ENCODE peak calls at places on chromosomes 4 and X, in six cellular contexts. N, E, I, Z, F and Q are unnamed samples.

GRCh38 chr4:158588777-158589176 is 67.1 kb downstream of the RXFP1 start:
- DNase-seq in I (no peak), N (no peak), Z (no peak), E (no peak), F (no peak), Q (no peak)

GRCh38 chr4:133476064-133476463 is 327.0 kb downstream of the PCDH10 start:
- DNase-seq in E (no peak), F (no peak), I (no peak), N (no peak), Z (no peak), Q (no peak)

GRCh38 chr4:54233128-54233696 is 4.1 kb downstream of the PDGFRA start:
- DNase-seq in Z (peak), N (peak), F (peak), I (peak), E (peak), Q (no peak)

GRCh38 chr4:76610751-76611150 is 175.7 kb downstream of the SHROOM3 start:
- DNase-seq in I (no peak), N (no peak), F (no peak), E (no peak), Z (no peak), Q (no peak)

GRCh38 chrX:17842769-17843525 is 18.2 kb downstream of the RAI2 start:
- DNase-seq in E (no peak), F (no peak), Z (no peak), N (peak), I (no peak), Q (no peak)

GRCh38 chr4:16627999-16628398 is 270.4 kb downstream of the LDB2 start:
- DNase-seq in F (no peak), I (no peak), N (peak), Z (no peak), E (no peak), Q (no peak)

GRCh38 chr4:28313729-28314713 is 1453.4 kb downstream of the STIM2 start:
- DNase-seq in Z (peak), N (no peak), E (no peak), F (no peak), I (no peak), Q (no peak)

GRCh38 chrX:143633530-143634372 is 2.1 kb downstream of the SLITRK4 start:
- DNase-seq in I (no peak), Z (no peak), E (no peak), F (no peak), N (no peak), Q (peak)

DNA sequence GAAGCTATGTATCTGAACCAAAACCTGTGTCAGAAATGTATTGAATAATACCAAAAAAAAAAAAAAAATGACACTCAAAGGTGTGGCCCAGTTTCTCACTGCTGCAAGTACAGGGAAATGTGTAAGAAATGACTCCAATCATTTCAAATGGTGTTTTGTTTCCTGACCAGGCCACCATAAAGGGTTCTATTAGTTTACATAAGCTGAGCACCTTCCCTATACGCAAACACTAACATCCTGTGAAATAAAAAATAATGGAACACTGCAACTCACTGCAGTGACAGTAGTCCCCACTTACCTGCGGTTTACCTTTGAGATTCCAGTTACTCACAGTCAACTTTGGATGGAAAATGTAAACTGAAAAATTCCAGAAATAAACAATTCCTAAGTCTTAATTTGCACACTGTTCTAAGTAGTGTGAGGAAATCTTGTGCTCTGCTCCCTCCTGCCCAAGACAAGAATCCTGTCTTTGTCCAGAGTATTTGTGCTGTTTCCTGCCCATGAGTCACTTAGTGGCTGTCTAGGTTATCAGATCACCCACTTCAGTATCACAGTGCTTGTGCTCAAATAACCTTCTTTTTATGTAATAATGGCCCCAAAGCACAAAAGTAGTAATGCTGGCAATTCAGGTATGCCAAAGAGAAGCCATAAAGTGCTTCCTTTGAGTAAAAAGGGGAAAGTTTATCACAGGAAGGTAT is 265.3 kb downstream of the RCHY1 start:
- DNase-seq in I (no peak), Z (no peak), E (no peak), F (no peak), N (peak), Q (no peak)
- TF ChIP-seq JUN in I (no peak), Z (no peak), E (no peak), F (no peak), N (peak), Q (no peak)

GRCh38 chrX:36986231-36986630 is 21.9 kb upstream of the FAM47C start:
- DNase-seq in E (no peak), N (no peak), I (no peak), F (no peak), Z (no peak), Q (no peak)
- TF ChIP-seq JUN in E (no peak), N (no peak), I (no peak), F (no peak), Z (no peak), Q (no peak)

GRCh38 chr4:152098365-152099060 is 337.7 kb upstream of the GATB start:
- DNase-seq in F (no peak), I (no peak), Z (no peak), E (no peak), N (no peak), Q (no peak)
- TF ChIP-seq JUN in F (no peak), I (no peak), Z (no peak), E (no peak), N (no peak), Q (no peak)

DNA sequence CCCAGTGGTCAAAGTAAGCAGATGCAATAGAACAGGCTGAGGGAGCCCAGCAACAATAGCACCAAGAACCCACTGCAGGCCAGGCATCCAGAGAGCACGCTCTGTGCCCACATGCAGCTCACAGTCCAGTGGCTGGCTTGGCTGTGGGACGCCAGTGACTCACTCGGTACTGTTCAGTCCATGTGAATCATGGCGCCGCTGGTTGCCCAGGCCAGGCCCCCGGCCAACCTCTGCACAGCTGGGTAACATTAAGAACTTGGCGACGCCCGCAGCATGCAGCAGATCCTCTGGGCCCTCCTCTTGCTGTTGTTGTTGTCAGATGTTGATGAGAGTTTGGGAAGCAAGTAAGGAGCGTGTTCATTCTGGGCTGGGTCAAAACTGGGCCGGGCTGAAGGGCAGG is 60.5 kb downstream of the MSX1 start:
- DNase-seq in E (no peak), F (no peak), I (no peak), N (no peak), Z (no peak), Q (no peak)
- TF ChIP-seq JUN in E (no peak), F (no peak), I (no peak), N (no peak), Z (no peak), Q (no peak)

DNA sequence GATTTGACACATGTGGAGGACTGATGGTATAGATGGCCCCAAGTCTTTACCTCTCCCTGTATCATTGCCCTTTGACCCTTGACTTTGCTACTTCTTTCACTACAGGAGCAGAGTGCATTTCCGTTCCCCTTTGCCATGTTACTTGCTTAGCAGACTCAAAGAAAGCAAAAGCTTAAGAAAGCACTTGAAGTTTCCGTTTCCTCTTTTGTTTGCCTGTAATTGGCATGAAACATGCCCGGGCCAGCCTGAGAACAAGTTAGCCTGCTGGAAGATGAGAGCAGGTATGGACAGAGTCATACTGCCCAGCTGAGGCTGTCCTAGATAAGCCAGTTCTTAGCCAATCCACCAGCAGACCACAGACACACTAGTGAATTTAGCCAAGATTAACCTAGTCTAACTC is 206.0 kb downstream of the BCOR start:
- DNase-seq in F (no peak), N (no peak), I (no peak), E (no peak), Z (no peak), Q (no peak)
- TF ChIP-seq JUN in F (no peak), N (no peak), I (no peak), E (no peak), Z (no peak), Q (no peak)

GRCh38 chr4:10730019-10730418 is 45.5 kb upstream of the CLNK start:
- DNase-seq in N (no peak), I (no peak), E (no peak), Z (no peak), F (no peak), Q (no peak)
- TF ChIP-seq JUN in N (no peak), I (no peak), E (no peak), Z (no peak), F (no peak), Q (no peak)

GRCh38 chrX:139826065-139827044 is 106.5 kb downstream of the ATP11C start:
- DNase-seq in Z (no peak), I (no peak), E (no peak), N (peak), F (no peak), Q (no peak)
- TF ChIP-seq JUN in Z (no peak), I (no peak), E (no peak), N (peak), F (no peak), Q (no peak)

DNA sequence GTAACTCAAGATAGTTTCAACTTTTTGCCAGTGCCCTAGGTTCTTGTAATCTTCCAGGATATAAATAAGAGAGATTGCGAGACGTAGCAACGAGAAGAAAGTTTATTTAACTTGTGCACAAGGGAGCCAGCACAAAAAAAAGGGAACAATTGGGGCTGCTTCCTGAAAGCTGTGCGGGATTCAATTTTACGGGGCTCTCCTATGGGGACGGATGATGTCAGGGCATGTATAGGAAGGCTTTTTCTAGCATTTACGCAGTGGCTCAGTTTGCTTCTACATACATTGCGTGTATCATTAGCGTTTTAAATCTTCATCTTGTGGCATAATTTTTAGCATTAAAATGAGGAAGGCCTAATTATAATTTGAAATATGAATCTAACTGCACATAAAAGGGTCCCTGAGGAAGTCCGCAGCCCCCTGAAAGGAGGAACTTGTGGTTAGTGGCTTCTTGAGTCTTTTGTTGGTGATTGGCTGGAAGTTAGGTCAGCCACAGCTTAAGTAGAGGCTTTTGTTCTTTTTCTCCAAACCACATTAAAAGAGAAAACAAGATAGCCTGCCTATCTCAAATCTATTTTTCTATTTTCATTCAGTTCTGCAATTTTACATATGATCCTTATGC is 668.2 kb upstream of the NDST4 start:
- DNase-seq in Z (no peak), N (no peak), F (no peak), I (no peak), E (no peak), Q (no peak)
- TF ChIP-seq JUN in Z (no peak), N (no peak), F (no peak), I (no peak), E (no peak), Q (no peak)